ENCODE peak calls at places on chromosomes 3 and 15, in six cellular contexts. One of them, this sample, is unnamed.

GRCh38 chr3:37114251-37115145 is 59.9 kb downstream of the LRRFIP2 start:
- DNase-seq in activated CD8-positive, alpha-beta memory T cell treated with anti-CD3 and anti-CD28 coated beads for 1 hour: no peak
- DNase-seq in stimulated activated CD4-positive, alpha-beta T cell treated with anti-CD3 and anti-CD28 coated beads, Interleukin-4, amount 100 ng/mL, for 4 hours: no peak
- DNase-seq in activated T-helper 1 cell treated with anti-CD3 and anti-CD28 coated beads, Interleukin-12 subunit alpha, Interleukin-12 subunit beta, Interleukin-2, Interleukin-4 antibody, amounts not matched to agents 30 ng/mL and 10 ng/mL and 1 ng/mL, durations not matched to agents 14 hours and 24 hours and 36 hours: no peak
- DNase-seq in GM10248: no peak
- DNase-seq in stimulated activated naive CD4-positive, alpha-beta T cell: no peak
- DNase-seq in this sample: no peak

GRCh38 chr3:69838696-69839515 is 99.6 kb downstream of the MITF start:
- DNase-seq in GM10248: no peak
- DNase-seq in stimulated activated naive CD4-positive, alpha-beta T cell: no peak
- DNase-seq in stimulated activated CD4-positive, alpha-beta T cell treated with anti-CD3 and anti-CD28 coated beads, Interleukin-4, amount 100 ng/mL, for 4 hours: no peak
- DNase-seq in activated T-helper 1 cell treated with anti-CD3 and anti-CD28 coated beads, Interleukin-12 subunit alpha, Interleukin-12 subunit beta, Interleukin-2, Interleukin-4 antibody, amounts not matched to agents 30 ng/mL and 10 ng/mL and 1 ng/mL, durations not matched to agents 14 hours and 24 hours and 36 hours: no peak
- DNase-seq in activated CD8-positive, alpha-beta memory T cell treated with anti-CD3 and anti-CD28 coated beads for 1 hour: no peak
- DNase-seq in this sample: no peak

GRCh38 chr15:71970435-71970834 is 147.5 kb downstream of the MYO9A start:
- DNase-seq in GM10248: no peak
- DNase-seq in activated CD8-positive, alpha-beta memory T cell treated with anti-CD3 and anti-CD28 coated beads for 1 hour: no peak
- DNase-seq in stimulated activated naive CD4-positive, alpha-beta T cell: no peak
- DNase-seq in stimulated activated CD4-positive, alpha-beta T cell treated with anti-CD3 and anti-CD28 coated beads, Interleukin-4, amount 100 ng/mL, for 4 hours: no peak
- DNase-seq in activated T-helper 1 cell treated with anti-CD3 and anti-CD28 coated beads, Interleukin-12 subunit alpha, Interleukin-12 subunit beta, Interleukin-2, Interleukin-4 antibody, amounts not matched to agents 30 ng/mL and 10 ng/mL and 1 ng/mL, durations not matched to agents 14 hours and 24 hours and 36 hours: no peak
- DNase-seq in this sample: no peak

GRCh38 chr3:194056731-194057415 is 79.1 kb upstream of the HES1 start:
- DNase-seq in activated T-helper 1 cell treated with anti-CD3 and anti-CD28 coated beads, Interleukin-12 subunit alpha, Interleukin-12 subunit beta, Interleukin-2, Interleukin-4 antibody, amounts not matched to agents 30 ng/mL and 10 ng/mL and 1 ng/mL, durations not matched to agents 14 hours and 24 hours and 36 hours: no peak
- DNase-seq in GM10248: no peak
- DNase-seq in stimulated activated CD4-positive, alpha-beta T cell treated with anti-CD3 and anti-CD28 coated beads, Interleukin-4, amount 100 ng/mL, for 4 hours: no peak
- DNase-seq in stimulated activated naive CD4-positive, alpha-beta T cell: no peak
- DNase-seq in activated CD8-positive, alpha-beta memory T cell treated with anti-CD3 and anti-CD28 coated beads for 1 hour: no peak
- DNase-seq in this sample: no peak

GRCh38 chr3:56725175-56725574 is 42.1 kb upstream of the TASOR start:
- DNase-seq in activated CD8-positive, alpha-beta memory T cell treated with anti-CD3 and anti-CD28 coated beads for 1 hour: peak
- DNase-seq in GM10248: peak
- DNase-seq in activated T-helper 1 cell treated with anti-CD3 and anti-CD28 coated beads, Interleukin-12 subunit alpha, Interleukin-12 subunit beta, Interleukin-2, Interleukin-4 antibody, amounts not matched to agents 30 ng/mL and 10 ng/mL and 1 ng/mL, durations not matched to agents 14 hours and 24 hours and 36 hours: peak
- DNase-seq in stimulated activated CD4-positive, alpha-beta T cell treated with anti-CD3 and anti-CD28 coated beads, Interleukin-4, amount 100 ng/mL, for 4 hours: peak
- DNase-seq in stimulated activated naive CD4-positive, alpha-beta T cell: peak
- DNase-seq in this sample: no peak

GRCh38 chr15:100049936-100050876 is 291.6 kb downstream of the ADAMTS17 start:
- DNase-seq in activated T-helper 1 cell treated with anti-CD3 and anti-CD28 coated beads, Interleukin-12 subunit alpha, Interleukin-12 subunit beta, Interleukin-2, Interleukin-4 antibody, amounts not matched to agents 30 ng/mL and 10 ng/mL and 1 ng/mL, durations not matched to agents 14 hours and 24 hours and 36 hours: no peak
- DNase-seq in GM10248: no peak
- DNase-seq in stimulated activated CD4-positive, alpha-beta T cell treated with anti-CD3 and anti-CD28 coated beads, Interleukin-4, amount 100 ng/mL, for 4 hours: no peak
- DNase-seq in activated CD8-positive, alpha-beta memory T cell treated with anti-CD3 and anti-CD28 coated beads for 1 hour: no peak
- DNase-seq in stimulated activated naive CD4-positive, alpha-beta T cell: no peak
- DNase-seq in this sample: no peak

GRCh38 chr3:24156466-24156865 is 211.4 kb downstream of the NR1D2 start:
- DNase-seq in GM10248: no peak
- DNase-seq in stimulated activated naive CD4-positive, alpha-beta T cell: no peak
- DNase-seq in stimulated activated CD4-positive, alpha-beta T cell treated with anti-CD3 and anti-CD28 coated beads, Interleukin-4, amount 100 ng/mL, for 4 hours: no peak
- DNase-seq in activated T-helper 1 cell treated with anti-CD3 and anti-CD28 coated beads, Interleukin-12 subunit alpha, Interleukin-12 subunit beta, Interleukin-2, Interleukin-4 antibody, amounts not matched to agents 30 ng/mL and 10 ng/mL and 1 ng/mL, durations not matched to agents 14 hours and 24 hours and 36 hours: no peak
- DNase-seq in activated CD8-positive, alpha-beta memory T cell treated with anti-CD3 and anti-CD28 coated beads for 1 hour: no peak
- DNase-seq in this sample: no peak

GRCh38 chr3:79052054-79052681 is 715.6 kb downstream of the ROBO1 start:
- DNase-seq in activated CD8-positive, alpha-beta memory T cell treated with anti-CD3 and anti-CD28 coated beads for 1 hour: no peak
- DNase-seq in GM10248: no peak
- DNase-seq in stimulated activated naive CD4-positive, alpha-beta T cell: no peak
- DNase-seq in activated T-helper 1 cell treated with anti-CD3 and anti-CD28 coated beads, Interleukin-12 subunit alpha, Interleukin-12 subunit beta, Interleukin-2, Interleukin-4 antibody, amounts not matched to agents 30 ng/mL and 10 ng/mL and 1 ng/mL, durations not matched to agents 14 hours and 24 hours and 36 hours: no peak
- DNase-seq in stimulated activated CD4-positive, alpha-beta T cell treated with anti-CD3 and anti-CD28 coated beads, Interleukin-4, amount 100 ng/mL, for 4 hours: no peak
- DNase-seq in this sample: no peak

GRCh38 chr3:73255609-73256029 is 194.2 kb downstream of the EBLN2 start:
- DNase-seq in stimulated activated naive CD4-positive, alpha-beta T cell: no peak
- DNase-seq in GM10248: no peak
- DNase-seq in activated T-helper 1 cell treated with anti-CD3 and anti-CD28 coated beads, Interleukin-12 subunit alpha, Interleukin-12 subunit beta, Interleukin-2, Interleukin-4 antibody, amounts not matched to agents 30 ng/mL and 10 ng/mL and 1 ng/mL, durations not matched to agents 14 hours and 24 hours and 36 hours: no peak
- DNase-seq in stimulated activated CD4-positive, alpha-beta T cell treated with anti-CD3 and anti-CD28 coated beads, Interleukin-4, amount 100 ng/mL, for 4 hours: no peak
- DNase-seq in activated CD8-positive, alpha-beta memory T cell treated with anti-CD3 and anti-CD28 coated beads for 1 hour: no peak
- DNase-seq in this sample: no peak

GRCh38 chr3:59946401-59946800 is 896.6 kb upstream of the CFAP20DC start:
- DNase-seq in activated T-helper 1 cell treated with anti-CD3 and anti-CD28 coated beads, Interleukin-12 subunit alpha, Interleukin-12 subunit beta, Interleukin-2, Interleukin-4 antibody, amounts not matched to agents 30 ng/mL and 10 ng/mL and 1 ng/mL, durations not matched to agents 14 hours and 24 hours and 36 hours: no peak
- DNase-seq in activated CD8-positive, alpha-beta memory T cell treated with anti-CD3 and anti-CD28 coated beads for 1 hour: no peak
- DNase-seq in GM10248: no peak
- DNase-seq in stimulated activated CD4-positive, alpha-beta T cell treated with anti-CD3 and anti-CD28 coated beads, Interleukin-4, amount 100 ng/mL, for 4 hours: no peak
- DNase-seq in stimulated activated naive CD4-positive, alpha-beta T cell: no peak
- DNase-seq in this sample: no peak

GRCh38 chr3:141373768-141374526 is 5.6 kb downstream of the ZBTB38 start:
- DNase-seq in activated CD8-positive, alpha-beta memory T cell treated with anti-CD3 and anti-CD28 coated beads for 1 hour: no peak
- DNase-seq in stimulated activated CD4-positive, alpha-beta T cell treated with anti-CD3 and anti-CD28 coated beads, Interleukin-4, amount 100 ng/mL, for 4 hours: no peak
- DNase-seq in activated T-helper 1 cell treated with anti-CD3 and anti-CD28 coated beads, Interleukin-12 subunit alpha, Interleukin-12 subunit beta, Interleukin-2, Interleukin-4 antibody, amounts not matched to agents 30 ng/mL and 10 ng/mL and 1 ng/mL, durations not matched to agents 14 hours and 24 hours and 36 hours: no peak
- DNase-seq in stimulated activated naive CD4-positive, alpha-beta T cell: no peak
- DNase-seq in GM10248: no peak
- DNase-seq in this sample: no peak

GRCh38 chr3:14524920-14525660 is 15.1 kb downstream of the GRIP2 start:
- DNase-seq in GM10248: no peak
- DNase-seq in stimulated activated CD4-positive, alpha-beta T cell treated with anti-CD3 and anti-CD28 coated beads, Interleukin-4, amount 100 ng/mL, for 4 hours: no peak
- DNase-seq in activated T-helper 1 cell treated with anti-CD3 and anti-CD28 coated beads, Interleukin-12 subunit alpha, Interleukin-12 subunit beta, Interleukin-2, Interleukin-4 antibody, amounts not matched to agents 30 ng/mL and 10 ng/mL and 1 ng/mL, durations not matched to agents 14 hours and 24 hours and 36 hours: no peak
- DNase-seq in stimulated activated naive CD4-positive, alpha-beta T cell: no peak
- DNase-seq in activated CD8-positive, alpha-beta memory T cell treated with anti-CD3 and anti-CD28 coated beads for 1 hour: no peak
- DNase-seq in this sample: no peak

GRCh38 chr15:78394981-78395619 is 42.9 kb upstream of the IREB2 start:
- DNase-seq in stimulated activated CD4-positive, alpha-beta T cell treated with anti-CD3 and anti-CD28 coated beads, Interleukin-4, amount 100 ng/mL, for 4 hours: no peak
- DNase-seq in stimulated activated naive CD4-positive, alpha-beta T cell: no peak
- DNase-seq in activated T-helper 1 cell treated with anti-CD3 and anti-CD28 coated beads, Interleukin-12 subunit alpha, Interleukin-12 subunit beta, Interleukin-2, Interleukin-4 antibody, amounts not matched to agents 30 ng/mL and 10 ng/mL and 1 ng/mL, durations not matched to agents 14 hours and 24 hours and 36 hours: no peak
- DNase-seq in GM10248: no peak
- DNase-seq in activated CD8-positive, alpha-beta memory T cell treated with anti-CD3 and anti-CD28 coated beads for 1 hour: no peak
- DNase-seq in this sample: no peak

GRCh38 chr15:46413799-46414198 is 779.0 kb downstream of the SQOR start:
- DNase-seq in GM10248: no peak
- DNase-seq in stimulated activated CD4-positive, alpha-beta T cell treated with anti-CD3 and anti-CD28 coated beads, Interleukin-4, amount 100 ng/mL, for 4 hours: no peak
- DNase-seq in stimulated activated naive CD4-positive, alpha-beta T cell: no peak
- DNase-seq in activated CD8-positive, alpha-beta memory T cell treated with anti-CD3 and anti-CD28 coated beads for 1 hour: no peak
- DNase-seq in activated T-helper 1 cell treated with anti-CD3 and anti-CD28 coated beads, Interleukin-12 subunit alpha, Interleukin-12 subunit beta, Interleukin-2, Interleukin-4 antibody, amounts not matched to agents 30 ng/mL and 10 ng/mL and 1 ng/mL, durations not matched to agents 14 hours and 24 hours and 36 hours: no peak
- DNase-seq in this sample: no peak

GRCh38 chr3:35936571-35936970 is 297.2 kb downstream of the ARPP21 start:
- DNase-seq in stimulated activated CD4-positive, alpha-beta T cell treated with anti-CD3 and anti-CD28 coated beads, Interleukin-4, amount 100 ng/mL, for 4 hours: no peak
- DNase-seq in stimulated activated naive CD4-positive, alpha-beta T cell: no peak
- DNase-seq in activated T-helper 1 cell treated with anti-CD3 and anti-CD28 coated beads, Interleukin-12 subunit alpha, Interleukin-12 subunit beta, Interleukin-2, Interleukin-4 antibody, amounts not matched to agents 30 ng/mL and 10 ng/mL and 1 ng/mL, durations not matched to agents 14 hours and 24 hours and 36 hours: no peak
- DNase-seq in activated CD8-positive, alpha-beta memory T cell treated with anti-CD3 and anti-CD28 coated beads for 1 hour: no peak
- DNase-seq in GM10248: no peak
- DNase-seq in this sample: no peak

GRCh38 chr3:49716169-49716568 is 3.3 kb downstream of the AMIGO3 start:
- DNase-seq in GM10248: no peak
- DNase-seq in activated CD8-positive, alpha-beta memory T cell treated with anti-CD3 and anti-CD28 coated beads for 1 hour: no peak
- DNase-seq in stimulated activated naive CD4-positive, alpha-beta T cell: no peak
- DNase-seq in stimulated activated CD4-positive, alpha-beta T cell treated with anti-CD3 and anti-CD28 coated beads, Interleukin-4, amount 100 ng/mL, for 4 hours: no peak
- DNase-seq in activated T-helper 1 cell treated with anti-CD3 and anti-CD28 coated beads, Interleukin-12 subunit alpha, Interleukin-12 subunit beta, Interleukin-2, Interleukin-4 antibody, amounts not matched to agents 30 ng/mL and 10 ng/mL and 1 ng/mL, durations not matched to agents 14 hours and 24 hours and 36 hours: no peak
- DNase-seq in this sample: no peak

GRCh38 chr15:34628577-34629152 is 45.2 kb upstream of the GOLGA8B start:
- DNase-seq in activated CD8-positive, alpha-beta memory T cell treated with anti-CD3 and anti-CD28 coated beads for 1 hour: no peak
- DNase-seq in stimulated activated CD4-positive, alpha-beta T cell treated with anti-CD3 and anti-CD28 coated beads, Interleukin-4, amount 100 ng/mL, for 4 hours: no peak
- DNase-seq in activated T-helper 1 cell treated with anti-CD3 and anti-CD28 coated beads, Interleukin-12 subunit alpha, Interleukin-12 subunit beta, Interleukin-2, Interleukin-4 antibody, amounts not matched to agents 30 ng/mL and 10 ng/mL and 1 ng/mL, durations not matched to agents 14 hours and 24 hours and 36 hours: no peak
- DNase-seq in stimulated activated naive CD4-positive, alpha-beta T cell: no peak
- DNase-seq in GM10248: no peak
- DNase-seq in this sample: no peak

GRCh38 chr15:53072077-53072476 is 281.9 kb upstream of the ONECUT1 start:
- DNase-seq in activated T-helper 1 cell treated with anti-CD3 and anti-CD28 coated beads, Interleukin-12 subunit alpha, Interleukin-12 subunit beta, Interleukin-2, Interleukin-4 antibody, amounts not matched to agents 30 ng/mL and 10 ng/mL and 1 ng/mL, durations not matched to agents 14 hours and 24 hours and 36 hours: no peak
- DNase-seq in stimulated activated CD4-positive, alpha-beta T cell treated with anti-CD3 and anti-CD28 coated beads, Interleukin-4, amount 100 ng/mL, for 4 hours: peak
- DNase-seq in stimulated activated naive CD4-positive, alpha-beta T cell: no peak
- DNase-seq in GM10248: peak
- DNase-seq in activated CD8-positive, alpha-beta memory T cell treated with anti-CD3 and anti-CD28 coated beads for 1 hour: no peak
- DNase-seq in this sample: no peak

GRCh38 chr3:5197470-5198312 is 10.2 kb downstream of the EDEM1 start:
- DNase-seq in stimulated activated CD4-positive, alpha-beta T cell treated with anti-CD3 and anti-CD28 coated beads, Interleukin-4, amount 100 ng/mL, for 4 hours: no peak
- DNase-seq in GM10248: peak
- DNase-seq in activated CD8-positive, alpha-beta memory T cell treated with anti-CD3 and anti-CD28 coated beads for 1 hour: no peak
- DNase-seq in activated T-helper 1 cell treated with anti-CD3 and anti-CD28 coated beads, Interleukin-12 subunit alpha, Interleukin-12 subunit beta, Interleukin-2, Interleukin-4 antibody, amounts not matched to agents 30 ng/mL and 10 ng/mL and 1 ng/mL, durations not matched to agents 14 hours and 24 hours and 36 hours: peak
- DNase-seq in stimulated activated naive CD4-positive, alpha-beta T cell: peak
- DNase-seq in this sample: no peak

GRCh38 chr3:18425641-18426403 is 683 bp upstream of the SATB1 start:
- DNase-seq in activated T-helper 1 cell treated with anti-CD3 and anti-CD28 coated beads, Interleukin-12 subunit alpha, Interleukin-12 subunit beta, Interleukin-2, Interleukin-4 antibody, amounts not matched to agents 30 ng/mL and 10 ng/mL and 1 ng/mL, durations not matched to agents 14 hours and 24 hours and 36 hours: peak
- DNase-seq in activated CD8-positive, alpha-beta memory T cell treated with anti-CD3 and anti-CD28 coated beads for 1 hour: peak
- DNase-seq in GM10248: peak
- DNase-seq in stimulated activated naive CD4-positive, alpha-beta T cell: peak
- DNase-seq in stimulated activated CD4-positive, alpha-beta T cell treated with anti-CD3 and anti-CD28 coated beads, Interleukin-4, amount 100 ng/mL, for 4 hours: peak
- DNase-seq in this sample: no peak

GRCh38 chr3:40980467-40980866 is 218.8 kb upstream of the CTNNB1 start:
- DNase-seq in stimulated activated naive CD4-positive, alpha-beta T cell: no peak
- DNase-seq in stimulated activated CD4-positive, alpha-beta T cell treated with anti-CD3 and anti-CD28 coated beads, Interleukin-4, amount 100 ng/mL, for 4 hours: no peak
- DNase-seq in activated CD8-positive, alpha-beta memory T cell treated with anti-CD3 and anti-CD28 coated beads for 1 hour: no peak
- DNase-seq in activated T-helper 1 cell treated with anti-CD3 and anti-CD28 coated beads, Interleukin-12 subunit alpha, Interleukin-12 subunit beta, Interleukin-2, Interleukin-4 antibody, amounts not matched to agents 30 ng/mL and 10 ng/mL and 1 ng/mL, durations not matched to agents 14 hours and 24 hours and 36 hours: peak
- DNase-seq in GM10248: no peak
- DNase-seq in this sample: no peak